ENCODE peak calls at places on chromosomes 3 and 15, in eight cellular contexts. G is stimulated activated CD8-positive, alpha-beta memory T cell treated with anti-CD3 and anti-CD28 coated beads, Interleukin-15, amount 100 ng/mL, for 24 hours; Z is GM20000; K is ureter; X is AG09319; T is NCI-H460; U is pancreas; Y is Kasumi-1. N is an unnamed sample.

GRCh38 chr3:51963951-51964451 is 3.3 kb downstream of the PCBP4 start:
- DNase-seq in K (no peak), G (no peak), Y (no peak), X (no peak), Z (no peak), U (peak; percentile 67), T (no peak), N (no peak)

GRCh38 chr3:9678493-9678892 is 25.1 kb upstream of the CPNE9 start:
- DNase-seq in K (no peak), Z (no peak), T (no peak), U (no peak), X (no peak), Y (no peak), G (no peak), N (no peak)

GRCh38 chr3:142276780-142277179 is 51.4 kb upstream of the GK5 start:
- DNase-seq in T (no peak), U (no peak), Z (no peak), G (no peak), K (no peak), Y (peak; percentile 74), X (no peak), N (peak; percentile 63)

GRCh38 chr3:188294823-188295487 is 141.0 kb downstream of the LPP start:
- DNase-seq in G (no peak), T (peak; percentile 30), K (no peak), X (peak; percentile 82), U (no peak), Z (no peak), Y (no peak), N (peak; percentile 80)

GRCh38 chr3:55629432-55629831 is 142.3 kb upstream of the WNT5A start:
- DNase-seq in T (no peak), X (no peak), G (no peak), Z (no peak), K (peak; percentile 73), Y (no peak), U (peak; percentile 54), N (no peak)

GRCh38 chr15:78387678-78388077 is 47.5 kb downstream of the CRABP1 start:
- DNase-seq in X (no peak), U (no peak), Y (no peak), Z (no peak), T (no peak), G (no peak), K (no peak), N (no peak)

GRCh38 chr3:32129832-32130231 is 23.4 kb downstream of the GPD1L start:
- DNase-seq in T (no peak), X (no peak), K (no peak), Y (no peak), Z (no peak), G (no peak), U (no peak), N (no peak)

GRCh38 chr3:45987368-45988099 is 8.1 kb downstream of the FYCO1 start:
- DNase-seq in T (no peak), Z (no peak), G (no peak), Y (no peak), K (no peak), X (no peak), U (no peak), N (no peak)

GRCh38 chr3:104909188-104909587 is 457.5 kb upstream of the ALCAM start:
- DNase-seq in G (no peak), Z (no peak), T (no peak), X (peak; percentile 20), K (no peak), U (no peak), Y (no peak), N (no peak)

GRCh38 chr15:71812966-71813722 is 2.8 kb downstream of the NR2E3 start:
- DNase-seq in Z (no peak), K (no peak), G (no peak), Y (no peak), X (no peak), T (no peak), U (no peak), N (no peak)

N was measured in AG09309.